ENCODE peak calls at places on chromosomes 16 and 17, in six cellular contexts. S is pancreas, Y is cardiac muscle cell, F is fibroblast of lung, X is sigmoid colon, B is left lung. J is an unnamed sample. For H3K36me3 and H3K9me3, the result is how much of the 10 kb centered on the place peaks cover.

GRCh38 chr17:28115046-28115445 is 72.6 kb downstream of the NLK start:
- DNase-seq in X (no peak), F (no peak), B (no peak), S (no peak), Y (no peak), J (no peak)

GRCh38 chr17:17205368-17206148 is 575 bp downstream of the PLD6 start:
- DNase-seq in B (peak), S (peak), Y (no peak), X (peak), F (peak), J (no peak)

GRCh38 chr17:28938552-28938951 is 12.8 kb downstream of the PHF12 start:
- DNase-seq in S (no peak), B (no peak), X (no peak), Y (no peak), F (no peak), J (no peak)

GRCh38 chr16:1333149-1333812 is at the start of gene BAIAP3:
- DNase-seq in B (no peak), X (no peak), S (peak), Y (peak), F (no peak), J (no peak)

GRCh38 chr17:64063766-64064224 is 43.4 kb upstream of the ICAM2 start:
- DNase-seq in F (peak), S (peak), Y (peak), B (peak), X (peak), J (no peak)

GRCh38 chr17:50051082-50051576 is 4.8 kb upstream of the ITGA3 start:
- DNase-seq in F (peak), B (no peak), Y (no peak), X (no peak), S (no peak), J (no peak)

GRCh38 chr16:88418869-88419268 is 34.2 kb upstream of the ZFPM1 start:
- DNase-seq in X (no peak), S (no peak), F (no peak), Y (no peak), B (no peak), J (no peak)

GRCh38 chr16:66604376-66605176 is at the start of gene CMTM3:
- DNase-seq in S (peak), B (peak), Y (peak), X (peak), F (peak), J (no peak)

GRCh38 chr16:17685445-17685844 is 214.7 kb upstream of the XYLT1 start:
- DNase-seq in F (no peak), X (no peak), Y (no peak), S (no peak), B (no peak), J (no peak)

GRCh38 chr16:85327731-85328664 is 215.7 kb upstream of the CIBAR2 start:
- DNase-seq in Y (peak), F (peak), S (no peak), B (no peak), X (no peak), J (no peak)

GRCh38 chr16:65070831-65071230 is 51.0 kb downstream of the CDH11 start:
- DNase-seq in F (peak), X (peak), Y (peak), S (no peak), B (peak), J (no peak)

GRCh38 chr16:71474864-71475263 is 12.8 kb upstream of the ZNF23 start:
- DNase-seq in F (peak), B (no peak), S (no peak), X (no peak), Y (no peak), J (no peak)

GRCh38 chr16:65967376-65967775 is 399.1 kb upstream of the CDH5 start:
- DNase-seq in X (no peak), S (no peak), B (no peak), Y (no peak), F (peak), J (no peak)

GRCh38 chr16:13478991-13479390 is 441.0 kb upstream of the ERCC4 start:
- DNase-seq in F (no peak), S (no peak), B (no peak), Y (no peak), X (no peak), J (no peak)

GRCh38 chr17:39563476-39563875 is 44.2 kb downstream of the NEUROD2 start:
- DNase-seq in F (peak), Y (no peak), B (no peak), S (no peak), X (no peak), J (no peak)

GRCh38 chr17:62627219-62627903 is at the start of gene MRC2:
- DNase-seq in Y (peak), B (peak), X (peak), F (peak), S (peak), J (no peak)

GRCh38 chr16:17138801-17139200 is 332.0 kb downstream of the XYLT1 start:
- DNase-seq in S (no peak), F (peak), B (no peak), X (no peak), Y (peak), J (no peak)

GRCh38 chr16:84907046-84907445 is 87.3 kb downstream of the CRISPLD2 start:
- DNase-seq in B (no peak), Y (no peak), S (no peak), F (no peak), X (no peak), J (no peak)

GRCh38 chr16:77002644-77003043 is 188.3 kb upstream of the MON1B start:
- DNase-seq in X (no peak), F (no peak), S (no peak), B (no peak), Y (no peak), J (no peak)

GRCh38 chr16:51708861-51709260 is 557.8 kb upstream of the SALL1 start:
- DNase-seq in F (peak), Y (no peak), B (no peak), X (no peak), S (no peak), J (no peak)

GRCh38 chr17:71032746-71033273 is 863.5 kb downstream of the KCNJ2 start:
- DNase-seq in Y (peak), X (no peak), S (no peak), B (no peak), F (no peak), J (no peak)

GRCh38 chr17:47789611-47790520 is 31.7 kb downstream of the OSBPL7 start:
- DNase-seq in B (no peak), F (peak), S (peak), X (no peak), Y (peak), J (no peak)

GRCh38 chr17:65609303-65609702 is 47.9 kb upstream of the AXIN2 start:
- DNase-seq in F (no peak), B (no peak), X (peak), S (no peak), Y (no peak), J (no peak)

GRCh38 chr16:89987169-89987568 is 32.1 kb downstream of the DBNDD1 start:
- DNase-seq in X (no peak), B (no peak), Y (no peak), S (no peak), F (no peak), J (no peak)

GRCh38 chr16:89990799-89991198 is 28.5 kb downstream of the DBNDD1 start:
- DNase-seq in Y (no peak), B (no peak), X (no peak), F (no peak), S (no peak), J (no peak)

GRCh38 chr16:89986600-89986999 is 32.7 kb downstream of the DBNDD1 start:
- DNase-seq in B (no peak), X (no peak), F (no peak), S (no peak), Y (no peak), J (no peak)

GRCh38 chr16:89985219-89985618 is 34.0 kb downstream of the DBNDD1 start:
- DNase-seq in F (no peak), S (no peak), X (no peak), B (no peak), Y (no peak), J (no peak)

GRCh38 chr16:89988951-89989350 is 30.3 kb downstream of the DBNDD1 start:
- DNase-seq in F (no peak), X (no peak), S (no peak), Y (no peak), B (no peak), J (no peak)
- H3K36me3 ChIP-seq in F (under half), X (half or more), S (under half), Y (under half), B (half or more), J (under half)

GRCh38 chr16:74472010-74472409 is 50.7 kb upstream of the CLEC18B start:
- DNase-seq in B (no peak), Y (no peak), X (no peak), F (no peak), S (no peak), J (no peak)

GRCh38 chr16:74469946-74470478 is 48.7 kb upstream of the CLEC18B start:
- DNase-seq in F (no peak), S (no peak), X (no peak), Y (no peak), B (no peak), J (no peak)

GRCh38 chr16:74465851-74466685 is 44.8 kb upstream of the CLEC18B start:
- DNase-seq in X (no peak), S (no peak), F (no peak), B (no peak), Y (no peak), J (no peak)

GRCh38 chr16:74466872-74467271 is 45.6 kb upstream of the CLEC18B start:
- DNase-seq in B (no peak), F (no peak), X (no peak), S (no peak), Y (no peak), J (no peak)

GRCh38 chr16:74468807-74469511 is 47.7 kb upstream of the CLEC18B start:
- DNase-seq in B (no peak), Y (no peak), F (no peak), X (no peak), S (no peak), J (no peak)
- TF ChIP-seq CTCF in B (no peak), Y (no peak), F (no peak), X (no peak), S (no peak), J (no peak)

GRCh38 chr17:82949361-82949760 is 109.5 kb upstream of the ZNF750 start:
- DNase-seq in X (peak), F (no peak), B (peak), S (peak), Y (no peak), J (no peak)

GRCh38 chr17:82948081-82948511 is 108.3 kb upstream of the ZNF750 start:
- DNase-seq in X (peak), F (no peak), S (peak), Y (no peak), B (peak), J (no peak)

GRCh38 chr17:82950525-82951102 is 110.8 kb upstream of the ZNF750 start:
- DNase-seq in B (no peak), F (no peak), X (peak), S (peak), Y (no peak), J (no peak)

GRCh38 chr17:82948957-82949356 is 109.1 kb upstream of the ZNF750 start:
- DNase-seq in X (peak), S (no peak), Y (no peak), B (no peak), F (no peak), J (no peak)

DNA sequence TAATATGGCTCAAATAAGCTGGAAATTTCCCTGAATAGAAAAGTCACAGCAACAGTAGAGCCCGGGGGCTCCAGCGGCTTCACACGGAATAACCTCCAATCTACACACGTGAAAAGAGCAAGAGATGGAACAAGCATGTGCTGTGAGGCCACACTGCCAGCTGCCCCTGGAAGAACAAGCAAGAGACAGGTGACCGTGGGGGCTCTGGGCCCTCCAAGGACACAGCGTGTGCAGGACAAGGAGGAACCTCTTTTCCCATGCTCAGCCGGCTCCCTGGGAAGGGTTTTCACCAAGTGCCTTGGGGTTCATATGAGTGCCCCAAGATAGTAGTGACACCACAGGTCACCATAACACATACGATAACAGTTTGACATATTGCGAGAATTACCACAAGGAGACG is 110.2 kb upstream of the ZNF750 start:
- DNase-seq in F (no peak), Y (no peak), S (peak), X (peak), B (no peak), J (no peak)
- H3K9me3 ChIP-seq in F (under half), Y (under half), S (under half), X (under half), B (under half), J (half or more)

GRCh38 chr17:1473170-1473569 is 17.1 kb upstream of the CRK start:
- DNase-seq in S (no peak), Y (no peak), X (no peak), B (no peak), F (no peak), J (no peak)
- H3K36me3 ChIP-seq in S (under half), Y (under half), X (half or more), B (half or more), F (half or more), J (half or more)

GRCh38 chr16:14528306-14528948 is 101.6 kb downstream of the PARN start:
- DNase-seq in B (no peak), F (no peak), Y (no peak), X (no peak), S (no peak), J (no peak)
- TF ChIP-seq CTCF in B (no peak), F (no peak), Y (no peak), X (no peak), S (no peak), J (no peak)

GRCh38 chr16:68249361-68249760 is 4.2 kb downstream of the PLA2G15 start:
- DNase-seq in S (no peak), Y (no peak), X (no peak), F (no peak), B (no peak), J (no peak)
- H3K9me3 ChIP-seq in S (under half), Y (under half), X (under half), F (under half), B (under half), J (under half)

DNA sequence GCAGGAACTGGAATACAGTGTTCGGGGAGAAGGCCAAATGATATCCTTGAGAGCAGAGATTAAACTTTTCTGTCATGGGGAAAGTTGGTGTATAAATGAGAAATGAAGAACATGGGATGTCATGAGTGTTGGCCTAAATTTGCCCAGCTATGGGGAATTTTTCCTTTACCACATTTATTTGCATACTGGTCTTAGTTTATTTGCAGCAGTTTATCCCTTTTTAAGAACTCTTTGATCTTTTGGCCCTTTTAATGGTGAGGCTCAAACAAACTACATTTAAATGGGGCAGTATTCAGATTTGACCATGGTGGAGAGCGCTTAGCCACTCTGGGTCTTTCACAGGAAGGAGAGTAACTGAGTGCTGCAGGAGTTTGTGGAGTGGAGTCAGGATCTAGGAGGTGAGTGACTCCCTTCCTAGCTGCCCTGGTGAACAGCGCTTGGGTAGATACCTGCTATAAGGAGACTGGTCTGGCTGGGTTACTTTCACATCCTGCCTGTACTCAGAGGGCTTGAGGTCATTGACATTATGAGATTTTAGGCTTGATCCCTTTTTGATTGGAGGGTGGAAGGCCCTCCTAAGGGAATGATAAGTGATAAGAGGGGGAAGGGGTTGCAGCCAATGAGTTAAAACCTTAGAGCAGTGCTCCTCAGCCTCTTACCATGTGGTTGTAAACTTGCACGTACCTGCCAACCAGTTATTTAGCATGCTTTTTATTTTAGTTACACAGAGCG is 10.7 kb downstream of the PYCARD start:
- DNase-seq in F (no peak), X (no peak), Y (no peak), S (no peak), B (no peak), J (no peak)
- H3K36me3 ChIP-seq in F (under half), X (half or more), Y (half or more), S (under half), B (half or more), J (under half)

J was measured in esophagus squamous epithelium.